ENCODE peak calls at places on chromosomes 6 and 20, in seven cellular contexts. One of them, this sample, is unnamed.

GRCh38 chr6:24493945-24494725 is 634 bp upstream of the ALDH5A1 start:
- DNase-seq in IMR-90: no peak
- DNase-seq in RWPE2: no peak
- DNase-seq in NCI-H1417: no peak
- DNase-seq in psoas muscle: no peak
- DNase-seq in EH: no peak
- DNase-seq in stimulated activated CD4-positive, alpha-beta T cell treated with anti-CD3 and anti-CD28 coated beads, Interleukin-1b, Interleukin-23, amount 100 ng/mL, for 1 hour: no peak
- DNase-seq in this sample: no peak

GRCh38 chr6:22732186-22732970 is 163.0 kb downstream of the HDGFL1 start:
- DNase-seq in stimulated activated CD4-positive, alpha-beta T cell treated with anti-CD3 and anti-CD28 coated beads, Interleukin-1b, Interleukin-23, amount 100 ng/mL, for 1 hour: no peak
- DNase-seq in NCI-H1417: no peak
- DNase-seq in EH: peak; percentile 40
- DNase-seq in IMR-90: peak; percentile 60
- DNase-seq in psoas muscle: no peak
- DNase-seq in RWPE2: no peak
- DNase-seq in this sample: peak; percentile 30

GRCh38 chr6:41577865-41578713 is 31.9 kb downstream of the FOXP4 start:
- DNase-seq in psoas muscle: no peak
- DNase-seq in NCI-H1417: peak; percentile 91
- DNase-seq in IMR-90: peak; percentile 51
- DNase-seq in EH: peak; percentile 75
- DNase-seq in RWPE2: no peak
- DNase-seq in stimulated activated CD4-positive, alpha-beta T cell treated with anti-CD3 and anti-CD28 coated beads, Interleukin-1b, Interleukin-23, amount 100 ng/mL, for 1 hour: no peak
- DNase-seq in this sample: peak; percentile 47

GRCh38 chr20:5806457-5807263 is 56.5 kb downstream of the SHLD1 start:
- DNase-seq in RWPE2: no peak
- DNase-seq in NCI-H1417: no peak
- DNase-seq in stimulated activated CD4-positive, alpha-beta T cell treated with anti-CD3 and anti-CD28 coated beads, Interleukin-1b, Interleukin-23, amount 100 ng/mL, for 1 hour: no peak
- DNase-seq in EH: no peak
- DNase-seq in psoas muscle: no peak
- DNase-seq in IMR-90: no peak
- DNase-seq in this sample: no peak

GRCh38 chr6:168355716-168356522 is 36.3 kb upstream of the DACT2 start:
- DNase-seq in NCI-H1417: peak; percentile 71
- DNase-seq in psoas muscle: peak; percentile 68
- DNase-seq in IMR-90: no peak
- DNase-seq in EH: no peak
- DNase-seq in stimulated activated CD4-positive, alpha-beta T cell treated with anti-CD3 and anti-CD28 coated beads, Interleukin-1b, Interleukin-23, amount 100 ng/mL, for 1 hour: no peak
- DNase-seq in RWPE2: no peak
- DNase-seq in this sample: no peak

GRCh38 chr6:149234051-149234962 is 83.2 kb upstream of the TAB2 start:
- DNase-seq in RWPE2: no peak
- DNase-seq in NCI-H1417: peak; percentile 40
- DNase-seq in psoas muscle: no peak
- DNase-seq in IMR-90: peak; percentile 52
- DNase-seq in stimulated activated CD4-positive, alpha-beta T cell treated with anti-CD3 and anti-CD28 coated beads, Interleukin-1b, Interleukin-23, amount 100 ng/mL, for 1 hour: peak; percentile 13
- DNase-seq in EH: peak; percentile 43
- DNase-seq in this sample: peak; percentile 73

GRCh38 chr6:128370072-128370471 is 150.3 kb downstream of the PTPRK start:
- DNase-seq in EH: peak; percentile 66
- DNase-seq in IMR-90: peak; percentile 78
- DNase-seq in psoas muscle: no peak
- DNase-seq in RWPE2: no peak
- DNase-seq in stimulated activated CD4-positive, alpha-beta T cell treated with anti-CD3 and anti-CD28 coated beads, Interleukin-1b, Interleukin-23, amount 100 ng/mL, for 1 hour: no peak
- DNase-seq in NCI-H1417: no peak
- DNase-seq in this sample: peak; percentile 74

GRCh38 chr6:13859871-13860555 is 45.7 kb upstream of the MCUR1 start:
- DNase-seq in RWPE2: no peak
- DNase-seq in stimulated activated CD4-positive, alpha-beta T cell treated with anti-CD3 and anti-CD28 coated beads, Interleukin-1b, Interleukin-23, amount 100 ng/mL, for 1 hour: no peak
- DNase-seq in IMR-90: no peak
- DNase-seq in psoas muscle: no peak
- DNase-seq in NCI-H1417: no peak
- DNase-seq in EH: no peak
- DNase-seq in this sample: no peak

GRCh38 chr20:10250902-10251301 is 32.3 kb downstream of the SNAP25 start:
- DNase-seq in RWPE2: no peak
- DNase-seq in EH: no peak
- DNase-seq in psoas muscle: no peak
- DNase-seq in IMR-90: no peak
- DNase-seq in stimulated activated CD4-positive, alpha-beta T cell treated with anti-CD3 and anti-CD28 coated beads, Interleukin-1b, Interleukin-23, amount 100 ng/mL, for 1 hour: no peak
- DNase-seq in NCI-H1417: peak; percentile 62
- DNase-seq in this sample: peak; percentile 36

GRCh38 chr6:16637635-16638034 is 123.6 kb downstream of the ATXN1 start:
- DNase-seq in EH: no peak
- DNase-seq in NCI-H1417: no peak
- DNase-seq in stimulated activated CD4-positive, alpha-beta T cell treated with anti-CD3 and anti-CD28 coated beads, Interleukin-1b, Interleukin-23, amount 100 ng/mL, for 1 hour: no peak
- DNase-seq in IMR-90: no peak
- DNase-seq in psoas muscle: no peak
- DNase-seq in RWPE2: no peak
- DNase-seq in this sample: no peak

GRCh38 chr6:85143686-85144085 is 306.2 kb upstream of the NT5E start:
- DNase-seq in stimulated activated CD4-positive, alpha-beta T cell treated with anti-CD3 and anti-CD28 coated beads, Interleukin-1b, Interleukin-23, amount 100 ng/mL, for 1 hour: no peak
- DNase-seq in NCI-H1417: no peak
- DNase-seq in RWPE2: no peak
- DNase-seq in psoas muscle: no peak
- DNase-seq in EH: peak; percentile 44
- DNase-seq in IMR-90: no peak
- DNase-seq in this sample: no peak